ENCODE peak calls at places on chromosome 17, in four cellular contexts. M is endothelial cell of umbilical vein; U is CD4-positive, CD25-positive, alpha-beta regulatory T cell; T is thoracic aorta. Y is an unnamed sample.

GRCh38 chr17:45791041-45791582 is 7.0 kb downstream of the CRHR1 start:
- DNase-seq in M (no peak), T (no peak), U (no peak), Y (no peak)

GRCh38 chr17:42055496-42055895 is 5.1 kb upstream of the C17orf113 start:
- DNase-seq in T (no peak), M (no peak), U (no peak), Y (no peak)

GRCh38 chr17:6638046-6638908 is 2.2 kb downstream of the KIAA0753 start:
- DNase-seq in U (no peak), T (no peak), M (no peak), Y (no peak)

GRCh38 chr17:34503804-34504203 is 75.6 kb upstream of the TMEM132E start:
- DNase-seq in U (no peak), T (no peak), M (no peak), Y (no peak)

GRCh38 chr17:49337900-49338299 is 24.1 kb downstream of the ZNF652 start:
- DNase-seq in T (no peak), M (peak; percentile 30), U (no peak), Y (no peak)

GRCh38 chr17:50944902-50945720 is 79.0 kb upstream of the TOB1 start:
- DNase-seq in M (no peak), U (no peak), T (no peak), Y (no peak)

GRCh38 chr17:6456321-6456720 is 12.1 kb downstream of the PIMREG start:
- DNase-seq in U (no peak), M (no peak), T (no peak), Y (no peak)

GRCh38 chr17:78409191-78409621 is 30.8 kb downstream of the PGS1 start:
- DNase-seq in U (no peak), M (no peak), T (no peak), Y (no peak)

GRCh38 chr17:72788950-72789585 is 303.4 kb downstream of the SLC39A11 start:
- DNase-seq in U (no peak), M (no peak), T (no peak), Y (no peak)

GRCh38 chr17:6573982-6574688 is 17.8 kb upstream of the PITPNM3 start:
- DNase-seq in T (no peak), M (no peak), U (no peak), Y (no peak)

GRCh38 chr17:63402808-63403207 is 43.3 kb downstream of the CYB561 start:
- DNase-seq in M (no peak), T (no peak), U (no peak), Y (no peak)

GRCh38 chr17:57086069-57086930 is 1.3 kb downstream of the AKAP1 start:
- DNase-seq in T (no peak), M (peak; percentile 33), U (peak; percentile 23), Y (no peak)

GRCh38 chr17:79986441-79987186 is 49.1 kb downstream of the TBC1D16 start:
- DNase-seq in U (no peak), T (no peak), M (no peak), Y (no peak)

GRCh38 chr17:82835122-82835521 is 4.7 kb downstream of the ZNF750 start:
- DNase-seq in U (no peak), T (no peak), M (no peak), Y (no peak)

GRCh38 chr17:61335105-61335844 is 64.4 kb upstream of the TBX2 start:
- DNase-seq in T (no peak), U (no peak), M (no peak), Y (no peak)

GRCh38 chr17:8384801-8385335 is 1.9 kb upstream of the RPL26 start:
- DNase-seq in U (no peak), M (peak; percentile 44), T (no peak), Y (no peak)

GRCh38 chr17:60327122-60327869 is 64.6 kb downstream of the USP32 start:
- DNase-seq in M (no peak), T (no peak), U (no peak), Y (no peak)

GRCh38 chr17:16178836-16179235 is 36.5 kb downstream of the NCOR1 start:
- DNase-seq in T (no peak), U (no peak), M (no peak), Y (no peak)

GRCh38 chr17:13727441-13728171 is 125.9 kb upstream of the HS3ST3A1 start:
- DNase-seq in T (no peak), U (no peak), M (no peak), Y (no peak)

GRCh38 chr17:7886227-7887037 is 2.2 kb upstream of the CHD3 start:
- DNase-seq in T (no peak), M (peak; percentile 38), U (peak; percentile 50), Y (no peak)

GRCh38 chr17:76841776-76842405 is 26.3 kb upstream of the MGAT5B start:
- DNase-seq in U (no peak), M (no peak), T (no peak), Y (no peak)

GRCh38 chr17:74601944-74602572 is 10.0 kb upstream of the CD300LD start:
- DNase-seq in M (peak; percentile 5), T (no peak), U (no peak), Y (peak; percentile 13)

GRCh38 chr17:57832299-57832698 is 17.5 kb downstream of the MRPS23 start:
- DNase-seq in U (no peak), M (no peak), T (no peak), Y (no peak)

GRCh38 chr17:36907407-36907806 is 29.9 kb upstream of the LHX1 start:
- DNase-seq in T (no peak), U (no peak), M (no peak), Y (no peak)

GRCh38 chr17:72004476-72005331 is 116.1 kb upstream of the SOX9 start:
- DNase-seq in M (no peak), T (no peak), U (no peak), Y (no peak)

GRCh38 chr17:77948690-77949114 is 9.8 kb upstream of the TNRC6C start:
- DNase-seq in U (no peak), M (peak; percentile 52), T (no peak), Y (no peak)

GRCh38 chr17:61353211-61353610 is 46.4 kb upstream of the TBX2 start:
- DNase-seq in M (no peak), T (no peak), U (no peak), Y (no peak)

GRCh38 chr17:44587339-44587738 is 30.1 kb downstream of the FZD2 start:
- DNase-seq in T (peak; percentile 58), M (peak; percentile 94), U (no peak), Y (no peak)

GRCh38 chr17:30263552-30264333 is 28.0 kb downstream of the BLMH start:
- DNase-seq in T (no peak), U (no peak), M (peak; percentile 96), Y (no peak)

GRCh38 chr17:57097832-57098421 is 12.9 kb downstream of the AKAP1 start:
- DNase-seq in U (no peak), M (peak; percentile 47), T (no peak), Y (no peak)

GRCh38 chr17:37107406-37108083 is 158.8 kb downstream of the AATF start:
- DNase-seq in U (no peak), M (no peak), T (no peak), Y (no peak)

GRCh38 chr17:34370997-34371395 is 8.0 kb upstream of the CCL1 start:
- DNase-seq in M (no peak), U (no peak), T (no peak), Y (no peak)

GRCh38 chr17:62780273-62780672 is 27.8 kb downstream of the MARCHF10 start:
- DNase-seq in U (no peak), M (no peak), T (peak; percentile 19), Y (no peak)

GRCh38 chr17:17590141-17590735 is 1.3 kb downstream of the PEMT start:
- DNase-seq in M (no peak), U (no peak), T (no peak), Y (no peak)
- H3K4me1 ChIP-seq in M (peaks cover 9% of the 10 kb centered on the region), U (peaks cover 21% of the 10 kb centered on the region), T (peaks cover 8% of the 10 kb centered on the region), Y (no peaks in the 10 kb centered on the region)

GRCh38 chr17:32876414-32877163 is at the start of gene MYO1D:
- DNase-seq in U (peak; percentile 48), T (no peak), M (no peak), Y (no peak)
- H3K27ac ChIP-seq in U (peak within 1 kb of the TSS; percentile 65), T (peak within 1 kb of the TSS; percentile 98), M (peak within 1 kb of the TSS; percentile 77), Y (no peak within 1 kb of the TSS)

DNA sequence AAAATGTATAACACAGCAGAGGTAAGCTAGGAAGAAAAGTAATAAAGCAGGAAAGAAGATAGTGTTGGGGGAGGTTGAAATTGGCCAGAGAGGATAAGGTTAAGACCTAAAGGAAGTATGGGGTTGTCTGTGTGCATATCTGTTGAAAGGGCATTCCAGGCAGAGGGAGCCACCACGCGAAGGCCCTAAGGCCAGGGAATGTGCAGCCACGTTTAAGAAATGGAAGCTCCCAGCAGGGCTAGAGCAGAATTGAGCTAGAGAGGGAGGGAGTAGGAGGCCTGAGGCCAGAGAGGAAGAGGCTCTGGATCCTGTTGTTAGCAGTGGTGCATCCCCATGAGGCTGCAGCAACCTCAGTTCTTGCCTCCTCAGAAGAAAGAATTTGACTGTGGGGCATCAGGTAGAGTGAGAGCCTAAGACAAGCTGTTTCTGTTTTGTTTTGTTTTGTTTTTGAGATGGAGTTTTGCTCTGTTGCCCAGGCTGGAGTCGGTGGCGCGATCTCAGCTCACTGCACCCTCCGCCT is 59.0 kb upstream of the CACNG5 start:
- DNase-seq in U (no peak), T (no peak), M (no peak), Y (no peak)
- H3K4me1 ChIP-seq in U (no peaks in the 10 kb centered on the region), T (no peaks in the 10 kb centered on the region), M (no peaks in the 10 kb centered on the region), Y (peaks cover 4% of the 10 kb centered on the region)

DNA sequence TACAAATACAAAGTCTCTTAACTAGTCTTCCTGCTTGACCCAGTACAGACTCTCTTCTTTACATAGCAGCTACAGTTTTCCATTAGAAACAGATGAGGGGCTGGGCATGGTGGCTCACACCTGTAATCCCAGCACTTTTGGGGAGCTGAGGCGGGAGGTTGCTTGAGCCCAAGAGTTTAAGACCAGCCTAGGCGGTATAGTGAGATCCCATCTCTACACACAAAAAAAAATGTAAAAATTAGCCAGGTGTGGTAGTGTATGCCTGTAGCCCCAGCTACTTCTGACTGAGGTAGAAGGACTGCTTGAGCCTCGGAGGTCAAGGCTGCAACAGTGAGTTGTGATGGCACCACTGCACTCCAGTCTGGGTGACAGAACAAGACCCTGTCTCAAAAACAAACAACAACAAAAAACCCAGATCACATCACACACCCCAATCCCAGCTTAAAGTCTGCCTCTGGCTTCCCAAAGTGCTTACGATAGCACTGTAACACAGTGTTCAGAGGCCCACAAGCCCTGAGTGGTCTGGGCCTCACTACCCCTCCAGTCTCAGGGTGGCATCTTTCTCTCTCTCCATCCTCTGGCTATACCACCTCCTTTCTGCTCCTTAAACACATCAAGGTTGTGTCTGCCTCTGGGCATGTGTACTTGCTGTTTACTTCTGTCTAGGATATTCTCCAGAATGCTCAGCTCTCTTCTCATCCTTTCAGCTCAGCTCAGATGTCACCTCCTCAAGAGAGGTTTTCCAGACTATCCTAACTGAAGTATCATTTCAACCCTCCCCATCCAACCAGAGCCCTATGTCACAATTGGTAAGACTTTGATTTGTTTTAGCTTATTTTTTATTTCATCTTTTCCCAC is 4.0 kb downstream of the MMD start:
- DNase-seq in M (no peak), T (no peak), U (no peak), Y (no peak)
- H3K27ac ChIP-seq in M (no peak overlapping the region), T (no peak overlapping the region), U (no peak overlapping the region), Y (no peak overlapping the region)

GRCh38 chr17:47990962-47991731 is 20.2 kb downstream of the CDK5RAP3 start:
- DNase-seq in M (no peak), U (no peak), T (no peak), Y (no peak)

GRCh38 chr17:47987240-47987835 is 16.4 kb downstream of the CDK5RAP3 start:
- DNase-seq in M (peak; percentile 42), T (no peak), U (no peak), Y (no peak)

GRCh38 chr17:47989159-47989558 is 18.2 kb downstream of the CDK5RAP3 start:
- DNase-seq in U (no peak), M (no peak), T (no peak), Y (no peak)

GRCh38 chr17:47986520-47986919 is 15.6 kb downstream of the CDK5RAP3 start:
- DNase-seq in M (no peak), U (no peak), T (no peak), Y (no peak)

GRCh38 chr17:47989700-47990099 is 18.8 kb downstream of the CDK5RAP3 start:
- DNase-seq in T (no peak), M (no peak), U (no peak), Y (no peak)
- H3K4me1 ChIP-seq in T (peaks cover 4% of the 10 kb centered on the region), M (peaks cover 6% of the 10 kb centered on the region), U (no peaks in the 10 kb centered on the region), Y (peaks cover 8% of the 10 kb centered on the region)

Y was measured in iPS DF 6.9.